ENCODE peak calls at places on chromosomes 4 and X, in five cellular contexts. One of them, this sample, is unnamed.

GRCh38 chr4:100875296-100876040 is 357.6 kb upstream of the EMCN start:
- DNase-seq in spleen: no peak
- DNase-seq in heart right ventricle: no peak
- DNase-seq in upper lobe of right lung: no peak
- DNase-seq in fibroblast of lung: peak; percentile 36
- DNase-seq in this sample: no peak

GRCh38 chrX:135384161-135384836 is 37.4 kb upstream of the SMIM10L2A start:
- DNase-seq in spleen: no peak
- DNase-seq in heart right ventricle: no peak
- DNase-seq in upper lobe of right lung: no peak
- DNase-seq in fibroblast of lung: no peak
- DNase-seq in this sample: no peak

GRCh38 chrX:80471582-80471981 is 51.3 kb downstream of the TENT5D start:
- DNase-seq in spleen: no peak
- DNase-seq in heart right ventricle: no peak
- DNase-seq in upper lobe of right lung: no peak
- DNase-seq in fibroblast of lung: no peak
- DNase-seq in this sample: no peak

GRCh38 chr4:19402666-19403065 is 849.0 kb upstream of the SLIT2 start:
- DNase-seq in spleen: no peak
- DNase-seq in heart right ventricle: no peak
- DNase-seq in upper lobe of right lung: no peak
- DNase-seq in fibroblast of lung: no peak
- DNase-seq in this sample: no peak

GRCh38 chr4:81647388-81647787 is 175.7 kb upstream of the RASGEF1B start:
- DNase-seq in spleen: no peak
- DNase-seq in heart right ventricle: no peak
- DNase-seq in upper lobe of right lung: no peak
- DNase-seq in fibroblast of lung: no peak
- DNase-seq in this sample: no peak

GRCh38 chr4:28443786-28444412 is 1583.3 kb downstream of the STIM2 start:
- DNase-seq in spleen: no peak
- DNase-seq in heart right ventricle: no peak
- DNase-seq in upper lobe of right lung: no peak
- DNase-seq in fibroblast of lung: peak; percentile 1
- DNase-seq in this sample: no peak

GRCh38 chr4:3767569-3768288 is 1.5 kb downstream of the ADRA2C start:
- DNase-seq in spleen: no peak
- DNase-seq in heart right ventricle: no peak
- DNase-seq in upper lobe of right lung: no peak
- DNase-seq in fibroblast of lung: peak; percentile 23
- DNase-seq in this sample: no peak

GRCh38 chr4:83558693-83559092 is 22.8 kb downstream of the GPAT3 start:
- DNase-seq in spleen: no peak
- DNase-seq in heart right ventricle: no peak
- DNase-seq in upper lobe of right lung: no peak
- DNase-seq in fibroblast of lung: peak; percentile 67
- DNase-seq in this sample: no peak

GRCh38 chrX:49172280-49172780 is 632 bp downstream of the PLP2 start:
- DNase-seq in spleen: peak; percentile 92
- DNase-seq in heart right ventricle: peak; percentile 71
- DNase-seq in upper lobe of right lung: peak; percentile 86
- DNase-seq in fibroblast of lung: peak; percentile 42
- DNase-seq in this sample: peak; percentile 55

GRCh38 chr4:184329235-184330007 is 111.7 kb upstream of the ENPP6 start:
- DNase-seq in spleen: no peak
- DNase-seq in heart right ventricle: no peak
- DNase-seq in upper lobe of right lung: no peak
- DNase-seq in fibroblast of lung: no peak
- DNase-seq in this sample: no peak

GRCh38 chrX:112851161-112851779 is 10.6 kb upstream of the AMOT start:
- DNase-seq in spleen: no peak
- DNase-seq in heart right ventricle: no peak
- DNase-seq in upper lobe of right lung: no peak
- DNase-seq in fibroblast of lung: no peak
- DNase-seq in this sample: no peak

GRCh38 chrX:140229187-140229586 is 263.9 kb upstream of the CXorf66 start:
- DNase-seq in spleen: no peak
- DNase-seq in heart right ventricle: no peak
- DNase-seq in upper lobe of right lung: no peak
- DNase-seq in fibroblast of lung: peak; percentile 42
- DNase-seq in this sample: no peak

GRCh38 chr4:183738081-183738673 is 79.1 kb downstream of the TRAPPC11 start:
- DNase-seq in spleen: no peak
- DNase-seq in heart right ventricle: no peak
- DNase-seq in upper lobe of right lung: no peak
- DNase-seq in fibroblast of lung: peak; percentile 50
- DNase-seq in this sample: no peak

GRCh38 chr4:27594917-27595316 is 734.3 kb downstream of the STIM2 start:
- DNase-seq in spleen: no peak
- DNase-seq in heart right ventricle: no peak
- DNase-seq in upper lobe of right lung: no peak
- DNase-seq in fibroblast of lung: peak; percentile 2
- DNase-seq in this sample: no peak

GRCh38 chr4:86302242-86302641 is 57.6 kb downstream of the MAPK10 start:
- DNase-seq in spleen: no peak
- DNase-seq in heart right ventricle: peak; percentile 11
- DNase-seq in upper lobe of right lung: no peak
- DNase-seq in fibroblast of lung: peak; percentile 94
- DNase-seq in this sample: no peak

GRCh38 chrX:66162331-66162822 is 1.7 kb upstream of the HEPH start:
- DNase-seq in spleen: no peak
- DNase-seq in heart right ventricle: no peak
- DNase-seq in upper lobe of right lung: no peak
- DNase-seq in fibroblast of lung: no peak
- DNase-seq in this sample: no peak

GRCh38 chr4:164293181-164293580 is 460.8 kb upstream of the SMIM31 start:
- DNase-seq in spleen: no peak
- DNase-seq in heart right ventricle: no peak
- DNase-seq in upper lobe of right lung: no peak
- DNase-seq in fibroblast of lung: no peak
- DNase-seq in this sample: no peak

DNA sequence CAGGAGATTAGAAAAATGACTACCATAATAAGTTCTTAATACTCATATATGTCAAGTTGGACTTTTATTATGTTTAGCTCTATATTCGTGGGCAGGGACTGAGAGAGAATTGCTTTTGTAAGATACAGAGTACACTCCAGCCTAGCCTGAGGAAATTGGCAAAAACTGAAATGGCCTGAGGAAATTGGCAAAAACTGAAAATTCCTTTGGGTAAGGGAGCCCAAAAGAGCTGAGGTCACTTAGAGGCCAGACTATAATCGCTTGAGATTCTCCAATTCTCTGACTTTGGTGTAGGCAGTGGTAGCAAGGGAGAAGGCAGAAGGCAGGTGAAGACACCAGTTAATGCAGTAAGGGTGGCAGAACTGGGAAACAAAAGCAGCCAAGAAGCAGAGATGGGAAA is 124.5 kb upstream of the HCCS start:
- DNase-seq in spleen: no peak
- DNase-seq in heart right ventricle: no peak
- DNase-seq in upper lobe of right lung: no peak
- DNase-seq in fibroblast of lung: peak; percentile 33
- DNase-seq in this sample: no peak
- H3K27ac ChIP-seq in spleen: no peak overlapping the region
- H3K27ac ChIP-seq in heart right ventricle: no peak overlapping the region
- H3K27ac ChIP-seq in upper lobe of right lung: no peak overlapping the region
- H3K27ac ChIP-seq in fibroblast of lung: no peak overlapping the region
- H3K27ac ChIP-seq in this sample: no peak overlapping the region

GRCh38 chr4:103171006-103171405 is 27.1 kb downstream of the CENPE start:
- DNase-seq in spleen: no peak
- DNase-seq in heart right ventricle: no peak
- DNase-seq in upper lobe of right lung: no peak
- DNase-seq in fibroblast of lung: no peak
- DNase-seq in this sample: no peak
- H3K27ac ChIP-seq in spleen: no peak overlapping the region
- H3K27ac ChIP-seq in heart right ventricle: no peak overlapping the region
- H3K27ac ChIP-seq in upper lobe of right lung: no peak overlapping the region
- H3K27ac ChIP-seq in fibroblast of lung: no peak overlapping the region
- H3K27ac ChIP-seq in this sample: no peak overlapping the region

DNA sequence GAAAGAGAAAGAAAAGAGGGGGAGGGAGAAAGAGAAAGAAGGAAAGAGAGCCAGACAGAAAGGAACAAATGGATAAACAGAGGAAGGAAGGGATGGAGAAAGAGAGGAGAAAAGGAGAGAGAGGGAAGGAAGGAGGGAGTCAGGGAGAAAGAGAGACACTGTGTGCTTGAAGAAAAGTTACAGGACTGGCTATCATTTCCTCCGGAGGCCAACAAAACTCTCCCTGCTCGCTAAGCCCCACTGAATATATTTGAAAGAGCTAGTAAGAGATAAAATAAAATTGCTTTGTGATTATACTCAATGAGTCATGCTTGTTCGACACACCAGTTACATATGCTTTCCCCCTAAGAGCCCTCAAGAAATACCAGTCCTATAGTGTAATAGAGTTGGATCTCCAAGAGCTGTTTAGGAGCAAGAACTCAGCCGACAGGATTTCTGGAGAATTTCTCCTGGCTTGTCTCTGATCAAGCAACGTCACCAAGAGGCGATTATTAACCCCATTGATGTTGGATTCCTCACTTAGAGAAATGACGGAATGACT is 102.2 kb downstream of the MXRA5 start:
- DNase-seq in spleen: no peak
- DNase-seq in heart right ventricle: no peak
- DNase-seq in upper lobe of right lung: no peak
- DNase-seq in fibroblast of lung: peak; percentile 95
- DNase-seq in this sample: no peak
- H3K27ac ChIP-seq in spleen: no peak overlapping the region
- H3K27ac ChIP-seq in heart right ventricle: no peak overlapping the region
- H3K27ac ChIP-seq in upper lobe of right lung: no peak overlapping the region
- H3K27ac ChIP-seq in fibroblast of lung: peak overlapping the region; percentile 40
- H3K27ac ChIP-seq in this sample: no peak overlapping the region

DNA sequence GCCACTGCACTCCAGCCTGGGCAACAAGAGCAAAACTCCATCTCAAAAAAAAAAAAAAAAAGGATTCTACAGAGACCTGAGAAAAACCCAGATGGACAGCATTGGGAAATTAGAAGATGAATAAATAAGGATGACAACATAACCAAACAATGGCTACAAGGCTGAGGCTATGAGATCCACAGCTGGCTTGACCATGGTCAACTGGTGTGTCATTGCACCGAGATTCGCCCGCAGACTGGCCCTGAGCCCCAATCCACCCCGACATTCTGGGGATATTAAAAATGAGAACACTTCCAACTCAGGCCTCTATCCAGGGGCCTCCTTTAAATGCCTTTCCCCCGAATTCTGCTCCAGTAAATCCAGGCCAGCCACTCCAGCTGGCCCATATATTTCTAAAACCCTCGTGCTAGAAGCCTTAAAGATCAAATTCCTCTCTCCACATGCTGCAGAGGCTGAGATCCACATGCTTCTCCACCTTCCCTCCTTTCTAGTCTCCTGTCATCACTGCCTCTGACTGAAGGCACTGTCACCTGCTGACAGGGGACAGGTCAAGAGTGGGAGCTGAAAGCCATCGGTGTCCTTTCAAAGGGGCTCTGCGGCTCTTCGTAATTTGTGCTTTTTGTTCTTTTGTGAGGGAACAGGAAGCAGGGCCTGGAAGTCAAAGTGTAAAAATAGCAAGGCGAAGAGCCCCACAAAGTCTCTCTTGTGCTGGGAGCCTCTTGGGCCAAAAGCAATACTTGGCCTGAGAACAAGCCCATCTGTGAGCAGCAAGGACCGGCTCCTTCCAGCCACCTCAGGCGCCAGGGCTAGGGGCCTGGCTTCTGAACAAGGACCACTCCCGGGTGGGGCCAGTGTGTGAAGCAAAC is 203.7 kb downstream of the NSUN7 start:
- DNase-seq in spleen: no peak
- DNase-seq in heart right ventricle: no peak
- DNase-seq in upper lobe of right lung: no peak
- DNase-seq in fibroblast of lung: no peak
- DNase-seq in this sample: no peak
- H3K27ac ChIP-seq in spleen: peak overlapping the region; percentile 41
- H3K27ac ChIP-seq in heart right ventricle: peak overlapping the region; percentile 58
- H3K27ac ChIP-seq in upper lobe of right lung: no peak overlapping the region
- H3K27ac ChIP-seq in fibroblast of lung: no peak overlapping the region
- H3K27ac ChIP-seq in this sample: peak overlapping the region; percentile 87

GRCh38 chr4:10295326-10295725 is 161.9 kb downstream of the ZNF518B start:
- DNase-seq in spleen: no peak
- DNase-seq in heart right ventricle: no peak
- DNase-seq in upper lobe of right lung: no peak
- DNase-seq in fibroblast of lung: no peak
- DNase-seq in this sample: no peak

GRCh38 chr4:10296730-10297129 is 160.5 kb downstream of the ZNF518B start:
- DNase-seq in spleen: no peak
- DNase-seq in heart right ventricle: no peak
- DNase-seq in upper lobe of right lung: no peak
- DNase-seq in fibroblast of lung: no peak
- DNase-seq in this sample: no peak

GRCh38 chr4:10302096-10302495 is 155.1 kb downstream of the ZNF518B start:
- DNase-seq in spleen: no peak
- DNase-seq in heart right ventricle: no peak
- DNase-seq in upper lobe of right lung: no peak
- DNase-seq in fibroblast of lung: no peak
- DNase-seq in this sample: no peak

GRCh38 chr4:10299601-10300000 is 157.6 kb downstream of the ZNF518B start:
- DNase-seq in spleen: no peak
- DNase-seq in heart right ventricle: no peak
- DNase-seq in upper lobe of right lung: no peak
- DNase-seq in fibroblast of lung: no peak
- DNase-seq in this sample: no peak

GRCh38 chr4:10298681-10299080 is 158.5 kb downstream of the ZNF518B start:
- DNase-seq in spleen: no peak
- DNase-seq in heart right ventricle: no peak
- DNase-seq in upper lobe of right lung: no peak
- DNase-seq in fibroblast of lung: no peak
- DNase-seq in this sample: no peak
- H3K27ac ChIP-seq in spleen: no peak overlapping the region
- H3K27ac ChIP-seq in heart right ventricle: no peak overlapping the region
- H3K27ac ChIP-seq in upper lobe of right lung: no peak overlapping the region
- H3K27ac ChIP-seq in fibroblast of lung: no peak overlapping the region
- H3K27ac ChIP-seq in this sample: no peak overlapping the region